ENCODE peak calls at places on chromosomes 11 and 22, in eight cellular contexts. N is naive thymus-derived CD4-positive, alpha-beta T cell; V is adrenal gland; K is CD4-positive, alpha-beta memory T cell; O is H9; R is colonic mucosa; Z is CD8-positive, alpha-beta T cell; U is right atrium auricular region. L is an unnamed sample. For H3K9me3, the result is how much of the 10 kb centered on the place peaks cover.

GRCh38 chr11:119803726-119804294 is 74.8 kb upstream of the NECTIN1 start:
- DNase-seq in N (no peak), V (no peak), K (no peak), O (no peak), R (no peak), Z (no peak), U (no peak), L (no peak)

GRCh38 chr11:35347921-35348331 is 71.4 kb downstream of the SLC1A2 start:
- DNase-seq in N (no peak), V (no peak), K (no peak), O (peak), R (no peak), Z (no peak), U (no peak), L (peak)

GRCh38 chr22:47067331-47067890 is 305.0 kb downstream of the TBC1D22A start:
- DNase-seq in N (no peak), V (no peak), K (no peak), O (peak), R (no peak), Z (no peak), U (no peak), L (no peak)

GRCh38 chr22:31075961-31076360 is 5.2 kb upstream of the SMTN start:
- DNase-seq in N (no peak), V (peak), K (no peak), O (no peak), R (peak), Z (no peak), U (peak), L (no peak)

GRCh38 chr11:27094062-27094587 is 53.5 kb downstream of the BBOX1 start:
- DNase-seq in N (no peak), V (no peak), K (no peak), O (no peak), R (no peak), Z (no peak), U (no peak), L (no peak)

GRCh38 chr11:78149646-78150045 is 10.2 kb upstream of the ALG8 start:
- DNase-seq in N (no peak), V (peak), K (no peak), O (no peak), R (no peak), Z (no peak), U (no peak), L (no peak)

GRCh38 chr11:106853850-106854401 is 164.3 kb downstream of the GUCY1A2 start:
- DNase-seq in N (no peak), V (no peak), K (no peak), O (no peak), R (no peak), Z (no peak), U (no peak), L (no peak)

GRCh38 chr11:10519630-10520029 is 21.4 kb downstream of the RNF141 start:
- DNase-seq in N (no peak), V (no peak), K (no peak), O (no peak), R (no peak), Z (no peak), U (no peak), L (no peak)

GRCh38 chr11:8271106-8271886 is 7.6 kb upstream of the LMO1 start:
- DNase-seq in N (no peak), V (no peak), K (no peak), O (no peak), R (no peak), Z (no peak), U (no peak), L (no peak)

GRCh38 chr11:100367892-100368291 is 319.2 kb upstream of the ARHGAP42 start:
- DNase-seq in N (no peak), V (no peak), K (no peak), O (no peak), R (no peak), Z (no peak), U (no peak), L (no peak)

GRCh38 chr22:42868751-42869251 is 11.7 kb upstream of the ARFGAP3 start:
- DNase-seq in N (no peak), V (peak), K (no peak), O (no peak), R (no peak), Z (no peak), U (no peak), L (peak)

DNA sequence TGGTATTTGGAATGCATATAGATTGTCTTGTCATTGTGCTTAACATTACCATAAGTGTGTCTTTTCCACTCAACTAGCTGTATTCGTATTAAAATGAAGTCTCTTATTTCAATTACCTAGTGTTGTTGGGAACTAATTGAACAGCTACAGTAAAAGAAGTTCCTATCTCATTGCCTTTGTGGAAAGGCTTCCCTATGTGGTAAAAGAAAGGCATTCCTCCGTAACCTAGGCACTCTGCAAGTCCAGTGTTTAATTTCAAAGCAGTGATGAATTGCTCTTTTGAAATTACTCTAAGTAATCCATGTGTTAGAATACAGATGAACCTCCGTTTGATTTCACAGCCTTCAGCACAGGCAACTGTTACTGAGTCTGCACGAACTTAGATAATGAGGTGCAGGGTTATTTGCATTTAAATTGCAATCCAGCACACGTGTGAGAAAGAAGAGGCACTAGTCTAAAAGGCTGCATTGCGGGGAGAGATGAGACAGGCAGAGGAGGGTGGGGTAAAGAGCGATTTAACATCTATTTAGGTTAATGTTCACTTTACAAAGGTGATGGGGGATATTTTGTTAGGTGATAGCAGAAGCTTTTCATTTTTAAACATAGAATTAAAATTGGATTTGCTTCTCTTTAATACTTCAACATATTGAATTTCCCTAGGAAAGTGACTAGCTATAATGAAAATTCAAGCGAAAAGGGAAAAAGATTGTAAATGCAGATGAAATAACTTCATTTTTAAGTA is 25.0 kb upstream of the CRTAM start:
- DNase-seq in N (no peak), V (no peak), K (no peak), O (no peak), R (no peak), Z (no peak), U (no peak), L (no peak)
- H3K27ac ChIP-seq in N (no peak), V (no peak), K (no peak), O (peak), R (no peak), Z (no peak), U (no peak), L (no peak)

GRCh38 chr22:49689255-49689770 is 138.4 kb downstream of the BRD1 start:
- DNase-seq in N (no peak), V (no peak), K (no peak), O (peak), R (no peak), Z (no peak), U (peak), L (no peak)

GRCh38 chr22:49692499-49693225 is 135.0 kb downstream of the BRD1 start:
- DNase-seq in N (no peak), V (no peak), K (no peak), O (peak), R (no peak), Z (no peak), U (no peak), L (no peak)

GRCh38 chr22:49690454-49690853 is 137.2 kb downstream of the BRD1 start:
- DNase-seq in N (no peak), V (no peak), K (no peak), O (peak), R (no peak), Z (no peak), U (peak), L (no peak)

GRCh38 chr22:49689858-49690257 is 137.8 kb downstream of the BRD1 start:
- DNase-seq in N (no peak), V (no peak), K (no peak), O (peak), R (no peak), Z (no peak), U (peak), L (no peak)

DNA sequence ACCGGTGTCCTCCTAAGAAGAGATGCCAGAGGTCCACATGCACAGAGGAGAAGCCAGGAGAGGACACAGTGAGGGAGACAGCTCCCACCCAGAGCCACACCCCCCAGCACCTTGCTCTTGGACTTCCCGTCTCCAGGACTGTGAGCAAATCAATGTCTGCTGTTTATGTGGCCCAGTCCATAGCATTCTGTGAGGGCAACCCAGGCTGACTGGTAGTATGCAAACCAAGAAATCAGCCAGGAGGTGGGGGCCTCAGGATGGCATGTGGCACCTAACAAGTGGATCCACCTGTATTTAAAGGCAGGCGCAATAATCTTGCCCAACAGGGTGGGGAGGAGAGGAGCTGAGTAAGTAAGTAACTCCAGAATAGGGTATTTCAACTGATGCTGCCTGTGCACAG is 136.4 kb downstream of the BRD1 start:
- DNase-seq in N (no peak), V (no peak), K (no peak), O (peak), R (no peak), Z (no peak), U (no peak), L (no peak)
- H3K9me3 ChIP-seq in N (under half), V (under half), K (under half), O (under half), R (under half), Z (under half), U (under half), L (under half)

DNA sequence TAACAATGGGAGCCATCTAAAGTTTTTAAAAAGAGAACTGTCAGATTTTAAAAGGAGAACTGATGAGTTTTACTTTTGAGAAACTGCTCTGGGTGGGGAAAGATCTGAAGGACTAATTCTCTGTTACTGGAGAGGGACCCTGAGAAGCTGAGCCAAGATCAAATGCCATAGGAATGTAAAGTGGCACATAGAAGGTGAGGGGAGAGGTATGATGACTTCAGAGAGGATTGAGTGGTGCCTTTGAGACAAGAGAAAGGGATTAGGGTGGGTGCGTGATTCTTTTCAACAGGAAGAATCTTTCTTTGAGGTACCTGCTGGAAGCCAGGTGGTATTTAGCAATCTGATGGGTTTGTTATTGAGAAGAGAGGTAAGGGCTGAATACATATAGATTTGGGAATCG is 9.0 kb downstream of the CRKL start:
- DNase-seq in N (no peak), V (no peak), K (no peak), O (no peak), R (no peak), Z (no peak), U (no peak), L (no peak)
- H3K27ac ChIP-seq in N (no peak), V (no peak), K (no peak), O (no peak), R (no peak), Z (no peak), U (no peak), L (peak)

GRCh38 chr22:48895831-48896765 is 931.6 kb downstream of the BRD1 start:
- DNase-seq in N (no peak), V (no peak), K (no peak), O (peak), R (peak), Z (no peak), U (peak), L (no peak)

GRCh38 chr22:48894064-48894671 is 933.5 kb downstream of the BRD1 start:
- DNase-seq in N (no peak), V (no peak), K (no peak), O (peak), R (peak), Z (no peak), U (peak), L (no peak)

GRCh38 chr22:48893288-48894063 is 934.2 kb downstream of the BRD1 start:
- DNase-seq in N (no peak), V (no peak), K (no peak), O (no peak), R (peak), Z (no peak), U (peak), L (no peak)

GRCh38 chr22:48895341-48895740 is 932.3 kb downstream of the BRD1 start:
- DNase-seq in N (no peak), V (no peak), K (no peak), O (no peak), R (peak), Z (no peak), U (peak), L (no peak)

DNA sequence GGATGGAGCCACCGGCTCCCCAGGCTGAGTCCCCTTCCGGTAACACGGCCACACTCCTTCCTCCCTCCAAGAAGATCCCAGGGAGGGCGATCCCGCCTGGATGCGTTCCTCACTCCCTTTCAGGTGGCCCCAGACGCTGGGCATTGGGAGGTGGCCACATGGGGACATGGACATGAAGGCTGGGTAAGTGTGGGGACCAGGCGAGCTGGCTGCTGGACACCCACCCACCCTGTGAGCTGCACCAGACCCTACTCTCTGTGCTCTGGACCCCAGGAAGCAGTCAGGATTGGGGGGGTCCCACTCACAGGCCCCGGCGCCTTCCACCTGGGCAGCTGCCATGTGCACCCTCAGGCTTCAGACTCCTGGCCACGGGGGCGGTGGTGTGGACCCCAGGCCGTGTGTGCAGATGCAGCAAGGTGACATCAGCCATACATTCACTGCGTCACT is 932.8 kb downstream of the BRD1 start:
- DNase-seq in N (no peak), V (no peak), K (no peak), O (no peak), R (peak), Z (no peak), U (peak), L (no peak)
- H3K9me3 ChIP-seq in N (under half), V (under half), K (under half), O (under half), R (under half), Z (under half), U (under half), L (under half)

DNA sequence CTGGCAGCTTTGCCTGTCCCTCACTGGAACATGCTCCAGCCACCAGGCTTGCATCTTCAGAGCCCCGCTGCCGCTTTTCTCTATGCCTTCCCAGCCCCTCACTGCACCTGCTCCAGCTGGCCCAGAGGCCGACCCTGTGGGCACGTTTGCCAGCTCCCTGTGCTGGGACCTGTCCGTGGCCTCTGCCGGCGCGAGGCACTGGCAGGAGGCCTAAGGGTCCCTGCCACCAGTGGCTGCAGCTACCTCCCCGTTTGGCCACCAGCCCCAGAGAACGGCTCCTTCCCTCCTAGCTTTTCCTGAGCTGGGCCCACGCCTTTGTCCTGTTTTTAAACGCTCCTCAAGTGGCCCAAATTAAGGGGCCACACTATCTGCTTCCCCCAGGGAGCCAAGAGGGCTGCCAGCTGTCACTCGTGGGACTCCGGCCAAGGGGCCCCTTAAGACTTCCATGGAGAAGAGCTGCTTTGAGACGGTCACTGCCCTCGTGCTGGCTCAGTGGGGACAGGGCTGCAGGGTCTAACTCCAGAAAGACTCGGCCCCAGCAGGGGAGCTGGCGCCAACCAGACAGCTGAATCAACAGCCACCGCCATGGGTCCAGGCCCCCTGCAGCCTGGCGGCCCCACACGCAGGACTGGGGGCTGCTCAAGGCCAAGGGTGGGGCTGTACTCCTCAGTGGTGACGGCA is 24.6 kb upstream of the WNT7B start:
- DNase-seq in N (no peak), V (peak), K (no peak), O (no peak), R (no peak), Z (no peak), U (no peak), L (no peak)
- H3K27ac ChIP-seq in N (no peak), V (peak), K (no peak), O (no peak), R (no peak), Z (no peak), U (peak), L (no peak)

DNA sequence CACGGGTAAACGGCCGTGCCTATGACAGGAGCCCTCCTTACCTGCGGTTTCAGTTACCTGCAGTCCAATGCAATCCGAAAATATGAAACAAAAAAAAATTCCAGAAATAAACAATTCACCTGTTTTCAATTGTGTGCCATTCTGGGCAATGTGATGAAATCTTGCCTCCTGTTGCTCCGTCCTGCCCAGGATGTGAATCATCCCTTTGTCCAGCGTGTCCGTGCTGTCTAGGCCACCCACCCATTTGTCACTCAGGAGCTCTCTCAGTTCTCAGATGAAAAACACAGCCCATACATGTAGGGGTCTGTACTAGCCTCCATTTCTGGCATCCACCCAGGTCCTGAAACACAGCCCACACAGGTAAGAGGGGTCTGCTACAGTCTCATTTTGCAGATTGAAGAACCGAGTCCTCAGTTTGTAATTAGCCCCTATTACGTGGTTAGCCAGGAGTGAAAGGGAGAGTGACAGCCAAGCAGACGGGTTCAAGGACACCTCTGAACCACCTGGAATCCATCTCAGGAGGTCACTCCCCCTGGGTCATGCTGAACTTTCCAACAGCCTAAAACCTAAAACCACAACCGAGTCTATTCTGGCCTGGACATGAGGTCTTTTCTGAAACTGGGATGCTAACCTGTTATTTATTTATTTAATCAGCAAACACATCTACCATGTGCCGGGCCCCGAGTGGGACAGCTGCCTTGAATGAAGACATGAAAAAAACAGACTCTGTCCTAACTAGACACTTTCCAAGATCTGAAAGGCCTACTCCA is 317.2 kb downstream of the SHANK2 start:
- DNase-seq in N (no peak), V (no peak), K (no peak), O (no peak), R (no peak), Z (no peak), U (no peak), L (no peak)
- H3K9me3 ChIP-seq in N (under half), V (under half), K (under half), O (under half), R (under half), Z (under half), U (under half), L (under half)

DNA sequence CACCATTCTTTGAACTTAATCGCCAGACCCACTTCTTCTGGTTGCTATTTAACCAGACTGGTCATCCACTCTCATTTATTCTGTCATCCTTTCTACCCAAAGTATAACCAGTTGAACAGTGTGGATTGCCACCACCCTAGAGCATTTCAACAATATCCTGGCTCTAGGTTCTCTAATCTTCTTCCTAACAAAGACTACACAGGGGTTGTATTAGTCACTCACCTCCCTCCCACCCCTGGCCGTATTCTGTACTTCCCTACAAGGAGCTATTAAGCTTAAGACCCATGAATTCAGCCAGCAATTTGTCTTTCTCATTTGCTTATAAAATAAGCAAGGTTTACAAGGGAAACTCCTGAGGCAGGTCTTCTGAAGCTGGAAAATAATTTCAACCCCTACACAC is 46.9 kb upstream of the CEP126 start:
- DNase-seq in N (no peak), V (no peak), K (no peak), O (no peak), R (no peak), Z (no peak), U (no peak), L (no peak)
- H3K27ac ChIP-seq in N (no peak), V (no peak), K (no peak), O (no peak), R (no peak), Z (no peak), U (no peak), L (no peak)

GRCh38 chr11:74866557-74866956 is 82.3 kb downstream of the XRRA1 start:
- DNase-seq in N (no peak), V (no peak), K (no peak), O (no peak), R (no peak), Z (no peak), U (no peak), L (no peak)
- H3K9me3 ChIP-seq in N (half or more), V (under half), K (under half), O (under half), R (under half), Z (under half), U (under half), L (under half)

GRCh38 chr11:33889821-33890378 is 2.0 kb downstream of the LMO2 start:
- DNase-seq in N (no peak), V (no peak), K (no peak), O (no peak), R (no peak), Z (no peak), U (no peak), L (no peak)

GRCh38 chr11:33884035-33884434 is 7.8 kb downstream of the LMO2 start:
- DNase-seq in N (no peak), V (no peak), K (no peak), O (no peak), R (no peak), Z (no peak), U (no peak), L (no peak)

GRCh38 chr11:33881651-33882279 is 10.1 kb downstream of the LMO2 start:
- DNase-seq in N (no peak), V (no peak), K (no peak), O (no peak), R (no peak), Z (no peak), U (no peak), L (no peak)

GRCh38 chr11:33885338-33886005 is 6.4 kb downstream of the LMO2 start:
- DNase-seq in N (no peak), V (no peak), K (no peak), O (no peak), R (no peak), Z (no peak), U (no peak), L (no peak)
- H3K27ac ChIP-seq in N (no peak), V (no peak), K (no peak), O (no peak), R (no peak), Z (no peak), U (no peak), L (no peak)